ENCODE peak calls at places on chromosomes 3 and 15, in eight cellular contexts. B, Z, R, C, W, F, Q and P are unnamed samples. For H3K9me3, the result is how much of the 10 kb centered on the place peaks cover.

GRCh38 chr15:88629071-88629470 is 7.9 kb downstream of the AEN start:
- DNase-seq in Q (no peak), F (no peak), B (no peak), C (no peak), Z (no peak), R (no peak), W (no peak), P (no peak)

GRCh38 chr3:45628746-45629145 is 34.2 kb downstream of the LIMD1 start:
- DNase-seq in F (no peak), Z (no peak), Q (peak), B (no peak), R (no peak), W (no peak), C (no peak), P (no peak)

GRCh38 chr15:52146261-52146660 is 33.7 kb upstream of the BCL2L10 start:
- DNase-seq in Q (no peak), R (no peak), F (no peak), W (no peak), Z (no peak), B (no peak), C (no peak), P (no peak)

GRCh38 chr15:69090197-69090948 is 70.1 kb upstream of the GLCE start:
- DNase-seq in Q (peak), Z (no peak), C (no peak), R (no peak), F (no peak), W (no peak), B (no peak), P (no peak)

GRCh38 chr3:43499256-43499655 is 122.6 kb downstream of the ANO10 start:
- DNase-seq in B (no peak), Z (no peak), C (no peak), W (no peak), R (no peak), Q (no peak), F (no peak), P (no peak)

GRCh38 chr15:31606942-31607497 is 280.4 kb downstream of the KLF13 start:
- DNase-seq in R (no peak), W (no peak), Q (peak), C (no peak), Z (no peak), B (no peak), F (no peak), P (no peak)

GRCh38 chr15:99963096-99963825 is 230.0 kb upstream of the LYSMD4 start:
- DNase-seq in Z (no peak), B (no peak), R (no peak), W (peak), C (no peak), Q (no peak), F (no peak), P (no peak)

GRCh38 chr15:76328106-76328696 is 8.4 kb upstream of the ISL2 start:
- DNase-seq in F (no peak), Q (no peak), B (no peak), R (no peak), Z (no peak), W (no peak), C (no peak), P (no peak)

GRCh38 chr15:47820780-47821319 is 103.5 kb downstream of the SEMA6D start:
- DNase-seq in F (no peak), W (no peak), Q (peak), B (no peak), Z (no peak), C (no peak), R (peak), P (no peak)

GRCh38 chr3:185537369-185537970 is 14.9 kb downstream of the LIPH start:
- DNase-seq in C (peak), B (no peak), R (no peak), Q (peak), Z (peak), F (peak), W (no peak), P (no peak)

GRCh38 chr15:42240823-42241222 is 32.2 kb upstream of the GANC start:
- DNase-seq in W (no peak), R (no peak), C (no peak), Z (no peak), Q (no peak), F (no peak), B (no peak), P (no peak)

GRCh38 chr3:26712211-26713026 is 89.8 kb downstream of the LRRC3B start:
- DNase-seq in W (no peak), F (peak), Q (peak), C (no peak), R (no peak), Z (peak), B (no peak), P (no peak)

GRCh38 chr15:99443056-99443756 is 122.6 kb upstream of the MEF2A start:
- DNase-seq in W (peak), C (peak), Z (no peak), Q (no peak), R (no peak), F (no peak), B (no peak), P (no peak)

GRCh38 chr15:77632760-77633133 is at the start of gene LINGO1:
- DNase-seq in F (no peak), Z (no peak), Q (no peak), W (no peak), R (no peak), B (no peak), C (no peak), P (no peak)

GRCh38 chr3:85801955-85802354 is 843.2 kb downstream of the CADM2 start:
- DNase-seq in C (no peak), F (peak), W (no peak), R (no peak), Z (no peak), B (no peak), Q (no peak), P (no peak)

GRCh38 chr15:88657326-88658069 is 18.7 kb downstream of the ISG20 start:
- DNase-seq in C (no peak), R (no peak), W (peak), Q (peak), B (no peak), F (no peak), Z (peak), P (no peak)

GRCh38 chr3:16188071-16188470 is 13.6 kb downstream of the GALNT15 start:
- DNase-seq in Z (no peak), B (no peak), F (no peak), R (no peak), Q (no peak), W (no peak), C (no peak), P (no peak)

GRCh38 chr3:166114448-166114847 is 277.2 kb upstream of the BCHE start:
- DNase-seq in Z (no peak), F (no peak), C (no peak), W (no peak), R (no peak), Q (no peak), B (no peak), P (no peak)

GRCh38 chr15:29962404-29962803 is 120.4 kb upstream of the GOLGA8J start:
- DNase-seq in Q (no peak), B (no peak), Z (no peak), F (no peak), W (no peak), C (no peak), R (no peak), P (no peak)

GRCh38 chr3:39473452-39474125 is 6.1 kb downstream of the MOBP start:
- DNase-seq in R (no peak), Z (no peak), C (no peak), Q (no peak), F (no peak), W (no peak), B (no peak), P (no peak)

GRCh38 chr3:23807161-23808015 is 1.6 kb downstream of the UBE2E1 start:
- DNase-seq in R (no peak), C (no peak), B (no peak), W (no peak), Z (no peak), Q (peak), F (peak), P (no peak)

GRCh38 chr3:5376761-5377160 is 189.3 kb downstream of the EDEM1 start:
- DNase-seq in C (peak), R (no peak), Q (no peak), F (peak), B (no peak), Z (no peak), W (no peak), P (no peak)

GRCh38 chr15:91228890-91229289 is 128.8 kb downstream of the SV2B start:
- DNase-seq in Q (no peak), R (no peak), W (no peak), C (no peak), B (no peak), Z (no peak), F (no peak), P (no peak)

GRCh38 chr3:182438398-182438797 is 354.9 kb upstream of the ATP11B start:
- DNase-seq in F (no peak), Q (no peak), B (no peak), Z (no peak), C (no peak), R (no peak), W (no peak), P (no peak)

GRCh38 chr3:128412180-128413002 is 54.3 kb downstream of the DNAJB8 start:
- DNase-seq in C (no peak), B (no peak), F (no peak), Z (no peak), W (no peak), Q (no peak), R (no peak), P (no peak)

GRCh38 chr3:133754455-133754854 is 8.3 kb downstream of the TF start:
- DNase-seq in B (no peak), C (no peak), Z (no peak), Q (no peak), R (no peak), F (no peak), W (no peak), P (no peak)

GRCh38 chr3:114103181-114103580 is 46.6 kb downstream of the QTRT2 start:
- DNase-seq in R (no peak), F (no peak), C (no peak), Q (no peak), Z (no peak), W (no peak), B (no peak), P (no peak)

GRCh38 chr3:129116482-129116946 is 5.1 kb downstream of the RAB43 start:
- DNase-seq in C (no peak), W (no peak), F (peak), Q (no peak), Z (no peak), B (no peak), R (no peak), P (no peak)

GRCh38 chr3:157023211-157023610 is 136.7 kb downstream of the CCNL1 start:
- DNase-seq in B (no peak), W (no peak), F (no peak), C (no peak), Z (no peak), Q (no peak), R (no peak), P (no peak)

GRCh38 chr3:56970401-56971002 is 90.0 kb upstream of the SPATA12 start:
- DNase-seq in C (no peak), B (no peak), W (no peak), F (peak), R (no peak), Z (no peak), Q (peak), P (no peak)

GRCh38 chr3:86702381-86702958 is 288.5 kb downstream of the VGLL3 start:
- DNase-seq in F (peak), B (no peak), Q (peak), W (no peak), Z (no peak), C (no peak), R (no peak), P (no peak)

GRCh38 chr3:194455481-194455880 is 31.3 kb downstream of the ATP13A3 start:
- DNase-seq in F (no peak), W (no peak), Z (no peak), R (no peak), Q (no peak), B (no peak), C (no peak), P (no peak)

GRCh38 chr15:96422153-96422552 is 91.7 kb downstream of the NR2F2 start:
- DNase-seq in Z (no peak), W (no peak), C (no peak), Q (no peak), B (no peak), R (no peak), F (no peak), P (no peak)

GRCh38 chr3:13044496-13045244 is 28.6 kb downstream of the IQSEC1 start:
- DNase-seq in Q (no peak), B (no peak), Z (no peak), F (no peak), C (no peak), W (no peak), R (no peak), P (no peak)

GRCh38 chr3:195458188-195458800 is 15.5 kb upstream of the ACAP2 start:
- DNase-seq in W (no peak), C (no peak), F (peak), B (no peak), R (no peak), Z (no peak), Q (peak), P (no peak)

GRCh38 chr3:7546219-7546618 is 685.3 kb downstream of the GRM7 start:
- DNase-seq in Q (no peak), C (no peak), Z (peak), F (no peak), R (no peak), W (no peak), B (no peak), P (no peak)

GRCh38 chr3:12963184-12963868 is 109.9 kb downstream of the IQSEC1 start:
- DNase-seq in Q (no peak), B (no peak), R (no peak), C (no peak), W (no peak), F (no peak), Z (no peak), P (no peak)

GRCh38 chr15:81312790-81313543 is 11.0 kb downstream of the STARD5 start:
- DNase-seq in R (peak), C (peak), Z (peak), B (peak), F (no peak), W (peak), Q (peak), P (no peak)
- H3K27ac ChIP-seq in R (peak), C (peak), Z (peak), B (peak), F (no peak), W (peak), Q (peak), P (peak)

GRCh38 chr15:20353966-20354883 is 187.4 kb downstream of the GOLGA6L6 start:
- DNase-seq in B (peak), R (no peak), W (no peak), F (no peak), Q (no peak), C (no peak), Z (no peak), P (no peak)
- H3K9me3 ChIP-seq in B (under half), R (half or more), W (under half), F (under half), Q (half or more), C (under half), Z (half or more), P (under half)

DNA sequence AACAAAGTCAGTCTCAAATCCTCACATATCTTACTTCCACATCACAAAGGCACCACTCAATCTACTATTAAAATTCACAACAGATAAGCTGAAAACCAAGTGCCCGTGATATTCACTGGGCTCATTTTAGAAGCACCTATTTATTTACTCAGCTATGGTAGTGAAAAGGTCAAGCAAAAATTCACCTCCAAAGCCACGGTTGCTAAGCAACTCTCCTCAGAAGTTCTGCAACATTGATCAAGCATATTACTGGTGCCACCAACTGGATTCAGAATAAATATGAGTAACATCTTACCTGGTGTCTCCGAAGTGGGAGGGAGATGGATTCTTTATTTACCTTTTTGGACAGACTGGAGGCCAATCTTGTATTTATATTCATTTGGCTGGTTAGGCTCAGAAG is 714.8 kb downstream of the FHIT start:
- DNase-seq in R (no peak), Q (no peak), B (no peak), F (peak), Z (no peak), C (no peak), W (no peak), P (no peak)
- TF ChIP-seq CTCF in R (no peak), Q (no peak), B (no peak), F (no peak), Z (no peak), C (no peak), W (no peak), P (no peak)

DNA sequence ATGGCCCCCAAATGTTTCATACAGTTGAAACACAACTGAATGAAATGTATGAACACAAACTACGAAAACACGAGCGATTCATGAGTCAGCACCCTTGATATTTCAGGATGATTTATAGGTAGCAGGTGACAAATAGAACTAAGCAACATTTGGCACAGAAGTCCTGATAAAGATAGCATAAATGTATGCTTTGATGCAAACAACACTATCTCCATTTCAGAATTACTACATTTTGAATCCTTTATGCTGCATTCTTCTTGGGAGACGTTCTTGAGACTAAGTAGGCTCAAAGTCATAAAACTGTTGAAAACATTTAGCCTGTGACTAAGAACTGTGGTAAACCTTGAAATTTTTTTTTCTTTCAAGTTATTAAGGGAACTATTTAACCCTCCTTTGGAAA is 200.3 kb upstream of the ICE2 start:
- DNase-seq in C (no peak), F (no peak), B (no peak), Q (peak), Z (no peak), W (no peak), R (no peak), P (no peak)
- H3K27ac ChIP-seq in C (peak), F (no peak), B (no peak), Q (no peak), Z (no peak), W (peak), R (no peak), P (no peak)

GRCh38 chr15:20348291-20348899 is 193.2 kb downstream of the GOLGA6L6 start:
- DNase-seq in F (no peak), Q (no peak), B (no peak), R (no peak), C (no peak), W (no peak), Z (no peak), P (no peak)
- H3K9me3 ChIP-seq in F (under half), Q (half or more), B (under half), R (half or more), C (under half), W (under half), Z (half or more), P (under half)

GRCh38 chr15:58214941-58215340 is 76.8 kb downstream of the AQP9 start:
- DNase-seq in W (no peak), R (no peak), B (no peak), C (no peak), Q (no peak), F (no peak), Z (no peak), P (no peak)

GRCh38 chr15:58213587-58214360 is 75.6 kb downstream of the AQP9 start:
- DNase-seq in C (no peak), B (no peak), W (no peak), F (no peak), Z (no peak), R (no peak), Q (peak), P (no peak)

GRCh38 chr15:58212909-58213526 is 74.8 kb downstream of the AQP9 start:
- DNase-seq in Z (no peak), W (no peak), C (no peak), B (no peak), F (peak), R (no peak), Q (peak), P (no peak)
- TF ChIP-seq CTCF in Z (peak), W (no peak), C (no peak), B (peak), F (peak), R (peak), Q (peak), P (peak)

DNA sequence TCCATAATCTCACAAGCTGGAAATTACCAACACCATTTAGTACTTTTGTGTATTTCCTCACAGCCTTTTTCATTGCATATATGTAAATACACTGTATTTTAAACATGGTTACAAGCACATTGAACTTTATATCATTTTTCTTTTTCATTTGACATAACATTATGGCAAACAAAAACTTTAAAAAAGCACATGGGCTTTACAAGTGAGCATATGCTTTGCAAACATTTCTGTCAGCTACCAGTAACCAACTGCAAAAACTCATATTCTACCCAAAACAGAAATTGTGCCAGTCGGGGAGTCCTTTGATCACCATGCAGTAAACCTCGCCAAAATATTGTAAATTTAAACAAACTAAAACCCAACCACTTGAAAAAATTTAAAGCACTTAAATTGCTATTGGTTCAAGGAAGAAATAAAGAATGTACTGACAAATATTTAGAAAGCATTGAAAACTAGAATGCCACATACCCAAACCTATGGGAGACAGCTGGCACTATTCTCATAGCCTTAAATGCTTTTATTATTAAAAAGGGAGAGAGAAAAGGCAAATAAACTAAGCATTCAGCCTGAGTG is 24.4 kb downstream of the ZNF710 start:
- DNase-seq in Q (no peak), B (no peak), C (no peak), F (no peak), Z (no peak), W (no peak), R (no peak), P (no peak)
- H3K27ac ChIP-seq in Q (no peak), B (no peak), C (no peak), F (no peak), Z (no peak), W (no peak), R (no peak), P (no peak)

GRCh38 chr3:138646527-138646926 is 38.0 kb downstream of the FAIM start:
- DNase-seq in F (no peak), Q (no peak), B (no peak), R (no peak), C (no peak), Z (no peak), W (no peak), P (no peak)
- H3K9me3 ChIP-seq in F (under half), Q (under half), B (under half), R (under half), C (under half), Z (under half), W (under half), P (half or more)